ENCODE peak calls at places on chromosomes 13 and 19, in seven cellular contexts. One of them, this sample, is unnamed.

GRCh38 chr19:49017666-49018351 is 918 bp upstream of the LHB start:
- DNase-seq in upper lobe of right lung: peak; percentile 80
- DNase-seq in WERI-Rb-1: peak; percentile 80
- DNase-seq in lung: peak; percentile 39
- DNase-seq in IMR-90: peak; percentile 45
- DNase-seq in uterus: no peak
- DNase-seq in breast epithelium: no peak
- DNase-seq in this sample: peak; percentile 69

GRCh38 chr13:34361528-34361927 is 543.6 kb downstream of the RFC3 start:
- DNase-seq in IMR-90: no peak
- DNase-seq in breast epithelium: no peak
- DNase-seq in upper lobe of right lung: no peak
- DNase-seq in WERI-Rb-1: no peak
- DNase-seq in uterus: no peak
- DNase-seq in lung: no peak
- DNase-seq in this sample: no peak

GRCh38 chr13:81760316-81760715 is 1419.4 kb upstream of the SPRY2 start:
- DNase-seq in breast epithelium: no peak
- DNase-seq in upper lobe of right lung: no peak
- DNase-seq in lung: no peak
- DNase-seq in uterus: no peak
- DNase-seq in WERI-Rb-1: no peak
- DNase-seq in IMR-90: no peak
- DNase-seq in this sample: no peak

GRCh38 chr19:50537769-50538230 is 24.1 kb upstream of the ASPDH start:
- DNase-seq in uterus: peak; percentile 47
- DNase-seq in WERI-Rb-1: peak; percentile 93
- DNase-seq in lung: peak; percentile 62
- DNase-seq in breast epithelium: no peak
- DNase-seq in IMR-90: peak; percentile 71
- DNase-seq in upper lobe of right lung: peak; percentile 88
- DNase-seq in this sample: peak; percentile 29

GRCh38 chr13:61078976-61079770 is 336.5 kb downstream of the PCDH20 start:
- DNase-seq in uterus: no peak
- DNase-seq in WERI-Rb-1: no peak
- DNase-seq in lung: no peak
- DNase-seq in breast epithelium: no peak
- DNase-seq in IMR-90: no peak
- DNase-seq in upper lobe of right lung: no peak
- DNase-seq in this sample: no peak

GRCh38 chr13:91291078-91291477 is 56.4 kb upstream of the MIR17HG start:
- DNase-seq in upper lobe of right lung: no peak
- DNase-seq in WERI-Rb-1: no peak
- DNase-seq in lung: no peak
- DNase-seq in IMR-90: no peak
- DNase-seq in uterus: no peak
- DNase-seq in breast epithelium: no peak
- DNase-seq in this sample: no peak

GRCh38 chr19:49361438-49362047 is 673 bp downstream of the TEAD2 start:
- DNase-seq in breast epithelium: peak; percentile 65
- DNase-seq in upper lobe of right lung: peak; percentile 88
- DNase-seq in WERI-Rb-1: peak; percentile 79
- DNase-seq in IMR-90: peak; percentile 80
- DNase-seq in uterus: peak; percentile 91
- DNase-seq in lung: peak; percentile 74
- DNase-seq in this sample: no peak

GRCh38 chr13:43058318-43058674 is 34.9 kb downstream of the DNAJC15 start:
- DNase-seq in IMR-90: peak; percentile 62
- DNase-seq in WERI-Rb-1: no peak
- DNase-seq in uterus: no peak
- DNase-seq in upper lobe of right lung: no peak
- DNase-seq in breast epithelium: no peak
- DNase-seq in lung: no peak
- DNase-seq in this sample: no peak

GRCh38 chr13:97257228-97257755 is 35.2 kb downstream of the MBNL2 start:
- DNase-seq in breast epithelium: no peak
- DNase-seq in IMR-90: no peak
- DNase-seq in WERI-Rb-1: no peak
- DNase-seq in uterus: no peak
- DNase-seq in lung: no peak
- DNase-seq in upper lobe of right lung: no peak
- DNase-seq in this sample: no peak

DNA sequence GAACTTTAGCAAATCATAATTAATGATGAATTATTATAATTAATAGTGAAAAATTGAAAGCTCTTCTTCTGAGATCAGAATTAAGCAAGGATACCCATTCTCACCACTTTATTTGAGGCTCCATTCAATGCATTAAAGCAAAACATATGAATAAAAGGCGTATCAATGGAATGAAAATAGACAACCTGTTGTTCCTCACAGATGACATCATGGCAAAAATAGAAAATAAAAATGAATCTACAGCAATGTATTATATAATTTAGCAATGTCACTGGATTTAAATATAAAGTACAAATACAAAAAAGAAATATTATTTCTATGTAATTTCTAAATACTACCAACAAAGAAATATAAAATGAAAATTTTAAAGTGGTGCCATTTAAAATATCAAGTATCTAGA is 11.1 kb upstream of the ZNF780A start:
- DNase-seq in breast epithelium: no peak
- DNase-seq in uterus: no peak
- DNase-seq in upper lobe of right lung: no peak
- DNase-seq in lung: no peak
- DNase-seq in IMR-90: no peak
- DNase-seq in WERI-Rb-1: no peak
- DNase-seq in this sample: no peak
- H3K27ac ChIP-seq in breast epithelium: no peak overlapping the region
- H3K27ac ChIP-seq in uterus: no peak overlapping the region
- H3K27ac ChIP-seq in upper lobe of right lung: no peak overlapping the region
- H3K27ac ChIP-seq in lung: no peak overlapping the region
- H3K27ac ChIP-seq in IMR-90: no peak overlapping the region
- H3K27ac ChIP-seq in WERI-Rb-1: no peak overlapping the region
- H3K27ac ChIP-seq in this sample: no peak overlapping the region

GRCh38 chr13:29022968-29023367 is 202.8 kb downstream of the MTUS2 start:
- DNase-seq in uterus: no peak
- DNase-seq in upper lobe of right lung: no peak
- DNase-seq in WERI-Rb-1: no peak
- DNase-seq in IMR-90: no peak
- DNase-seq in breast epithelium: no peak
- DNase-seq in lung: no peak
- DNase-seq in this sample: no peak
- H3K9me3 ChIP-seq in uterus: no peaks in the 10 kb centered on the region
- H3K9me3 ChIP-seq in upper lobe of right lung: no peaks in the 10 kb centered on the region
- H3K9me3 ChIP-seq in WERI-Rb-1: no peaks in the 10 kb centered on the region
- H3K9me3 ChIP-seq in IMR-90: peaks cover 30% of the 10 kb centered on the region
- H3K9me3 ChIP-seq in breast epithelium: peaks cover 5% of the 10 kb centered on the region
- H3K9me3 ChIP-seq in lung: no peaks in the 10 kb centered on the region
- H3K9me3 ChIP-seq in this sample: no peaks in the 10 kb centered on the region

DNA sequence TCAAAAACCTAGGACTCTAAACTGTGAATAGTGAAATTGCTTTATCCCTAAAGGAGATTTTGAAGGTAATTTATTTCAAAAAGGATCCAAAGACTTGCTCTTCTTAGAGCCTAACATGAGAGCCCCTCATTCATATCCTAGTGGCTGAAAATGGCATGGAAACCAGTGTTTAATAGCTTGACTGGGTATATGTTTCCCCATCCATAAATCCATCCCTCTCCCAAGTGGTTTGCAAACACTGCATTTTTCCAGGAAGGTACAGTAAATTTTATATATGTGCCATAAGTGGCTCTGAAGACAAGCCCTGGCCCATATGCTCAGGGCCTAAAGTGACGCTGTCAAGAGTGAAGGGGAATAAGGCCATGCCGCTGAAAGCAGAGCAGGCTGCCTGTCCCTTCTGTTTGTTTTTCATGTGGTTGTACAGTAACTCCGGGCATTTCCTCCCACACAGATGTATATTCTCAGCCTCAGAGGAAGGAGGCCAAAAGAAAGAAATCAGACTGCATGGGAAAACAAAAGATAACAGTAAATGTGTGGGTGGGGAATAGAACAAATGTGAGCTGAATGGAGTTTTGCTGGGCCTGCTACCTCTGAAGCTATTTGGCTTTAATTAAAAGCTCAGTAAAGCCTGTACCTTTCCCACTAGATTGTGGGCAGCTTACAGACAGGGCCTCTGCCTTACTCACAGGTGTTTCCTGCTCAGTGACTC is 181.9 kb downstream of the PCDH9 start:
- DNase-seq in IMR-90: peak; percentile 93
- DNase-seq in upper lobe of right lung: no peak
- DNase-seq in breast epithelium: no peak
- DNase-seq in uterus: no peak
- DNase-seq in lung: no peak
- DNase-seq in WERI-Rb-1: no peak
- DNase-seq in this sample: no peak
- H3K27ac ChIP-seq in IMR-90: peak overlapping the region; percentile 98
- H3K27ac ChIP-seq in upper lobe of right lung: no peak overlapping the region
- H3K27ac ChIP-seq in breast epithelium: no peak overlapping the region
- H3K27ac ChIP-seq in uterus: no peak overlapping the region
- H3K27ac ChIP-seq in lung: no peak overlapping the region
- H3K27ac ChIP-seq in WERI-Rb-1: no peak overlapping the region
- H3K27ac ChIP-seq in this sample: no peak overlapping the region

GRCh38 chr13:103056008-103056407 is 10.2 kb downstream of the SLC10A2 start:
- DNase-seq in WERI-Rb-1: no peak
- DNase-seq in breast epithelium: no peak
- DNase-seq in IMR-90: no peak
- DNase-seq in lung: no peak
- DNase-seq in uterus: no peak
- DNase-seq in upper lobe of right lung: no peak
- DNase-seq in this sample: no peak
- H3K9me3 ChIP-seq in WERI-Rb-1: peaks cover 16% of the 10 kb centered on the region
- H3K9me3 ChIP-seq in breast epithelium: peaks cover 22% of the 10 kb centered on the region
- H3K9me3 ChIP-seq in IMR-90: peaks cover 12% of the 10 kb centered on the region
- H3K9me3 ChIP-seq in lung: peaks cover 7% of the 10 kb centered on the region
- H3K9me3 ChIP-seq in uterus: no peaks in the 10 kb centered on the region
- H3K9me3 ChIP-seq in upper lobe of right lung: peaks cover 10% of the 10 kb centered on the region
- H3K9me3 ChIP-seq in this sample: no peaks in the 10 kb centered on the region

GRCh38 chr19:56094449-56094848 is 26.6 kb downstream of the ZNF787 start:
- DNase-seq in lung: no peak
- DNase-seq in breast epithelium: no peak
- DNase-seq in IMR-90: no peak
- DNase-seq in uterus: no peak
- DNase-seq in WERI-Rb-1: no peak
- DNase-seq in upper lobe of right lung: no peak
- DNase-seq in this sample: no peak

GRCh38 chr19:56091066-56091490 is 30.0 kb downstream of the ZNF787 start:
- DNase-seq in WERI-Rb-1: no peak
- DNase-seq in IMR-90: peak; percentile 61
- DNase-seq in breast epithelium: peak; percentile 61
- DNase-seq in uterus: no peak
- DNase-seq in lung: no peak
- DNase-seq in upper lobe of right lung: no peak
- DNase-seq in this sample: no peak

GRCh38 chr19:56092685-56093631 is 28.1 kb downstream of the ZNF787 start:
- DNase-seq in IMR-90: no peak
- DNase-seq in uterus: no peak
- DNase-seq in WERI-Rb-1: no peak
- DNase-seq in breast epithelium: no peak
- DNase-seq in upper lobe of right lung: no peak
- DNase-seq in lung: no peak
- DNase-seq in this sample: no peak

GRCh38 chr19:56089344-56089743 is 31.8 kb downstream of the ZNF787 start:
- DNase-seq in upper lobe of right lung: no peak
- DNase-seq in uterus: no peak
- DNase-seq in IMR-90: no peak
- DNase-seq in breast epithelium: no peak
- DNase-seq in lung: no peak
- DNase-seq in WERI-Rb-1: no peak
- DNase-seq in this sample: no peak

DNA sequence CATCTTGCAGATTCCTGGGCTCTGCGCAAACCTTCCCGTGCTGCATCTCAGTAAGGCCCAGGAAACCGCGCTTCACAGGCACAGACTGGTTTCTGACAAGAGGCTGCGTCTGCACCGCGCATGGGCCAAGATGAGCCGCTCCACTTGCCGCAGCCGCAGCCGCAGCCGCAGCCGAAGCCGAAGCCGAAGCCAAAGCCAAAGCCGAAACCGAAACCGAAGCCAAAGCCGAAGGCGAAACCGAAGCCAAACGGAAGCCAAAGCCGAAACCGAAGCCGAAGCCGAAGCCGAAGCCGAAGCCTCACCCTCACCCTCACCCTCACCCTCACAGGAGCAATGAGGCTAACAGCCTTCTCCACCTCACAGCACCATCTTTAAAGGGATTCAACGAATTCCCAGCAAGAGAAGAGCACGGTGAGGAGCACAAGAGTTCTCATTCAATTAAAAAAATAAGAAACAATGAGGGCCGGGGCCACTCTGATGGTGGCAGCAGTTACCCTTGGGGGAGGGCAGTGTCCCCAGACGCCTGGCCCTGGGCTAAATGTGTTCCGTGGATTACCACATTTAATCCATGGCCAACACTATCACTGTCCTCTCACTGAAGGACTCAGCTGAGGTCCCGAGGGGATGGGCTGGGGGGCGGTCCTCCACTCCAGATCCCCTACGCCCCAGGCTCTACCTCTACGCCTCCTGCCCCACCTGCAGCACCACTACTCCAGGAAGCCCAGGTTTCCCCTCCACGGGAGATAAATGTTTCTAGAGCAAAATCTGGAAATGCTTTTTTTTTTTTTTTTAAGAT is 29.1 kb downstream of the ZNF787 start:
- DNase-seq in upper lobe of right lung: no peak
- DNase-seq in WERI-Rb-1: peak; percentile 56
- DNase-seq in IMR-90: no peak
- DNase-seq in lung: no peak
- DNase-seq in breast epithelium: peak; percentile 62
- DNase-seq in uterus: no peak
- DNase-seq in this sample: no peak
- H3K27ac ChIP-seq in upper lobe of right lung: no peak overlapping the region
- H3K27ac ChIP-seq in WERI-Rb-1: peak overlapping the region; percentile 39
- H3K27ac ChIP-seq in IMR-90: no peak overlapping the region
- H3K27ac ChIP-seq in lung: no peak overlapping the region
- H3K27ac ChIP-seq in breast epithelium: peak overlapping the region; percentile 90
- H3K27ac ChIP-seq in uterus: no peak overlapping the region
- H3K27ac ChIP-seq in this sample: no peak overlapping the region

This sample was measured in naive thymus-derived CD4-positive, alpha-beta T cell.